ENCODE peak calls at places on chromosomes 13 and 19, in ten cellular contexts. V, Q, J, E, Y, X, T, Z, S and N are unnamed samples.

GRCh38 chr19:383922-384800 is 24.8 kb downstream of the C2CD4C start:
- DNase-seq in X (no peak), Y (no peak), J (peak), Q (no peak), T (peak), V (no peak), E (peak), S (peak), Z (peak), N (no peak)

GRCh38 chr13:105035092-105035491 is 1500.4 kb downstream of the EFNB2 start:
- DNase-seq in J (no peak), T (no peak), S (no peak), X (no peak), Z (no peak), E (peak), Q (peak), V (no peak), Y (no peak), N (no peak)

GRCh38 chr13:42266464-42266863 is 5.5 kb upstream of the AKAP11 start:
- DNase-seq in X (peak), S (no peak), Q (peak), Z (no peak), T (no peak), E (peak), J (peak), V (no peak), Y (peak), N (no peak)

GRCh38 chr19:1936916-1937610 is 3.9 kb upstream of the CSNK1G2 start:
- DNase-seq in Y (no peak), J (no peak), V (no peak), Z (no peak), X (no peak), S (no peak), T (peak), Q (no peak), E (no peak), N (no peak)

GRCh38 chr19:43527860-43528622 is 1.0 kb upstream of the ETHE1 start:
- DNase-seq in Z (no peak), S (no peak), E (no peak), Y (no peak), V (no peak), X (no peak), T (peak), J (no peak), Q (peak), N (no peak)

GRCh38 chr13:73658639-73659038 is 475.6 kb downstream of the KLF12 start:
- DNase-seq in J (no peak), X (no peak), E (no peak), V (no peak), Y (no peak), T (no peak), Z (no peak), S (no peak), Q (no peak), N (no peak)

GRCh38 chr13:109288151-109288709 is 498.2 kb downstream of the IRS2 start:
- DNase-seq in V (no peak), X (peak), Q (no peak), T (peak), Y (peak), J (no peak), E (peak), S (no peak), Z (no peak), N (no peak)

GRCh38 chr13:95317037-95317989 is 16.1 kb upstream of the ABCC4 start:
- DNase-seq in Z (no peak), Q (no peak), J (no peak), V (no peak), E (no peak), T (no peak), Y (peak), X (no peak), S (no peak), N (no peak)

GRCh38 chr13:113002206-113002821 is 33.3 kb downstream of the MCF2L start:
- DNase-seq in T (no peak), Z (peak), J (peak), X (no peak), V (no peak), S (peak), Y (no peak), Q (no peak), E (no peak), N (peak)

GRCh38 chr13:38417727-38418126 is 68.1 kb downstream of the UFM1 start:
- DNase-seq in V (no peak), J (peak), Q (peak), T (no peak), E (no peak), Z (no peak), X (peak), Y (no peak), S (peak), N (no peak)

GRCh38 chr19:5108123-5108613 is 139.3 kb downstream of the KDM4B start:
- DNase-seq in V (no peak), J (no peak), Y (no peak), Z (no peak), T (no peak), X (no peak), Q (no peak), S (no peak), E (no peak), N (no peak)

GRCh38 chr13:27954406-27954851 is 14.7 kb downstream of the CDX2 start:
- DNase-seq in V (no peak), E (peak), Z (no peak), T (peak), J (peak), S (peak), Q (peak), Y (peak), X (no peak), N (no peak)

GRCh38 chr13:72651196-72651595 is 76.2 kb downstream of the MZT1 start:
- DNase-seq in T (peak), S (peak), Y (peak), Q (peak), X (no peak), J (peak), Z (no peak), V (no peak), E (no peak), N (no peak)

GRCh38 chr13:113176292-113176691 is 17.8 kb downstream of the PROZ start:
- DNase-seq in J (no peak), V (no peak), Z (no peak), X (no peak), E (no peak), T (no peak), Y (no peak), Q (no peak), S (no peak), N (no peak)

GRCh38 chr13:39209731-39210633 is 171.7 kb downstream of the NHLRC3 start:
- DNase-seq in V (no peak), T (no peak), E (no peak), Y (peak), Q (no peak), Z (no peak), J (no peak), X (peak), S (no peak), N (no peak)

GRCh38 chr13:94239135-94239534 is 240.3 kb downstream of the DCT start:
- DNase-seq in V (no peak), Q (peak), X (peak), Z (no peak), E (no peak), Y (peak), J (no peak), S (no peak), T (peak), N (no peak)

GRCh38 chr13:29763426-29764180 is 86.8 kb downstream of the UBL3 start:
- DNase-seq in V (no peak), S (no peak), Q (peak), T (no peak), Z (no peak), X (no peak), Y (no peak), E (no peak), J (no peak), N (no peak)

GRCh38 chr19:1018393-1018792 is 2.5 kb downstream of the TMEM259 start:
- DNase-seq in Y (no peak), T (no peak), Z (no peak), Q (no peak), S (no peak), X (no peak), J (no peak), E (no peak), V (no peak), N (no peak)

DNA sequence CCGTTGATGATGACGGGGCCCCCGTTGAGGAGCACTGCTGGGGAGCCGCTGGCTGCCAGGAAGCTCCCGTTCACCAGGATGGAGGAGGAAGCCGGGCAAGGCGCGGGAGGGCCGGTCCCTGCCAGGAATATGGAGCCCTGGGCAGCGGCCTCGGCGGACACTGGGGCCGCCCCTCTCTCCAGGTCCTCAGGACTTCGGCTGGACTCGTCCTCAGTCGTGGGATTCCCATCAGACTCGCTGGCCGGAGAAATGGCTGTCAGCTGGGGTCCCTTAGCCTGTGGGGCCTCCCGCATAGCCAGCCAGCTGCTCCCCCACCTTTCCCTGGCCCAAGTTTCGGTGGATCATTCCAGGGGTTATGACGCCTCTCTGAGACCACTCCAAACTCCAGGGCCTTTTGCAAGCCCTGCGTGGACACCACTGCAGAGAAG is 2.1 kb downstream of the SIX5 start:
- DNase-seq in E (no peak), J (no peak), Y (peak), Z (no peak), Q (no peak), S (peak), X (peak), T (peak), V (no peak), N (no peak)
- H3K4me3 ChIP-seq in E (peak), J (peak), Y (peak), Z (peak), Q (peak), S (peak), X (peak), T (peak), V (peak), N (peak)

GRCh38 chr19:13036366-13036976 is 41.2 kb downstream of the NFIX start:
- DNase-seq in E (no peak), J (no peak), Z (no peak), S (no peak), V (peak), X (peak), T (peak), Q (peak), Y (peak), N (peak)
- TF ChIP-seq CTCF in E (no peak), J (peak), Z (no peak), S (peak), V (no peak), X (no peak), T (peak), Q (peak), Y (no peak), N (peak)

GRCh38 chr13:93146584-93147292 is 79.9 kb upstream of the GPC6 start:
- DNase-seq in T (no peak), Y (peak), E (no peak), J (no peak), Q (peak), S (no peak), X (peak), Z (no peak), V (no peak), N (no peak)
- H2AFZ ChIP-seq in T (no peak), Y (no peak), E (no peak), J (no peak), Q (no peak), S (no peak), X (no peak), Z (no peak), V (no peak), N (no peak)

DNA sequence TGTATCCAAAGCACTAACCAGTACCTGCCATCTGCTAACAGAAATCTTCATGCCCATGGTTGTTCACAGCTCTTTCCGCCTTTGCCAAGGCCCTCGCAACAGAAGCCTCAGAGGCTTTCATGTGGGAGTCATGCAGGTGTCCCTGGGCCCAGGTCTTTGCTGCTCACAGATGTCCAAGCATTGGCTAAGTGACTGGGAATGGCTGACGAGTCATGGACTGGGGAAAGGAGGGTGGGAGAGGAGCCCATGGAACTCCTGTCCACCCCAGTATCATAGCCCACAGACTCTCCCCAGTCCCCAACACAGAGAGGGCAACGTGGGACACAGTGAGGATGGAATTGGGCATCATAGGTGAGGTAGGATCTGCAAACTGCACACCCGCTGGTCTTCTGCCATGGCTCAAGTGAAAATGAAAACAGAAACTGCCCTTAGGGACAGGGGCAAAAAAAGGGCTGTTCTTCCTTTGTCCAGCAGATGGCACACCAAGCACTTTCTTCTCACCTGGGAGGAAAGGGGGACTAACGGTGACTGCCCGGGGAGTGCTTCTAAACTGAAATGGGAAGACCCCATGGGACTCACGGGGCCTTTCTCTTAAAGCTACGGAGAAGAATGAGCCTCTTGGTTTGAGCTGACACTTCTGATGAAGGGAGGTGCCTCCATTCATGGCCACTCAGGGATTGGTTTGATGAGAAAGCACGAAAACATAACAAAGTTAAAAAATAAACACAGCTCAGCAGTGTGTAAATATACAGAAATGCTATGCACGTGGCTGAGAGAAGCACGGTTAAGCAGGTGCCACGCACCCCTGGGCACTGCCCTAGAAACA is 11.1 kb upstream of the DHRS12 start:
- DNase-seq in E (peak), X (peak), Y (peak), V (no peak), S (peak), Q (peak), T (peak), Z (no peak), J (peak), N (peak)
- H3K4me3 ChIP-seq in E (peak), X (peak), Y (peak), V (peak), S (no peak), Q (peak), T (peak), Z (no peak), J (no peak), N (peak)

GRCh38 chr19:46715620-46716012 is 1.3 kb downstream of the PRKD2 start:
- DNase-seq in J (no peak), X (no peak), S (peak), Y (no peak), Z (no peak), V (no peak), Q (no peak), T (peak), E (no peak), N (no peak)

GRCh38 chr19:46717034-46717715 is at the start of gene PRKD2:
- DNase-seq in E (peak), Y (peak), Q (peak), Z (no peak), T (peak), X (peak), V (no peak), S (peak), J (peak), N (peak)

GRCh38 chr19:46714523-46715106 is 2.3 kb downstream of the PRKD2 start:
- DNase-seq in S (no peak), Z (no peak), Q (no peak), X (no peak), Y (no peak), J (no peak), V (no peak), T (peak), E (peak), N (peak)

GRCh38 chr19:46716672-46717033 is 261 bp downstream of the PRKD2 start:
- DNase-seq in S (peak), X (no peak), V (no peak), J (peak), Z (no peak), E (no peak), Y (no peak), Q (no peak), T (peak), N (no peak)

GRCh38 chr19:46716013-46716671 is 772 bp downstream of the PRKD2 start:
- DNase-seq in J (peak), Z (no peak), S (peak), T (peak), E (no peak), X (no peak), V (no peak), Q (no peak), Y (no peak), N (peak)
- TF ChIP-seq CTCF in J (peak), Z (peak), S (peak), T (no peak), E (peak), X (no peak), V (no peak), Q (no peak), Y (no peak), N (no peak)

DNA sequence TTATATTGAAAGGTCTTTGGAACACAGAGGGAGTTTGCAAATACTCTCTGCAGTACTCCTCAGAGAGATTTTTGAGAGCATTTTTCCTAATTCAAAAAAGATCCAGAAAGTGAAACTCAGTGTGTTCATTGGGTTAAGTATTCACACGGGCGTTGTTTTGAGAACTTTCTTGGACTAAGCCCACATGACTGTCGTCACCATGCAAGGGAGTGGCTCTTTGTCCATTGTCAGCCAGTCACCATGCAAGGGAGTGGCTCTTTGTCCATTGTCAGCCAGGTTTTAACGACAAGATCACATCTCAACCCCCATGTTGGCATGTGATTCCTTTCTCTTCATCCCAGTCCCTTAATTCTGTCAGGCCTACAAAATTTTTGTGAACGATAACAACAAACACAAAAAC is 81.2 kb upstream of the STK24 start:
- DNase-seq in E (no peak), Z (no peak), V (no peak), J (no peak), T (no peak), X (no peak), S (no peak), Y (no peak), Q (no peak), N (peak)
- H2AFZ ChIP-seq in E (no peak), Z (no peak), V (peak), J (peak), T (peak), X (no peak), S (no peak), Y (no peak), Q (no peak), N (no peak)

GRCh38 chr13:110304256-110304655 is 2.7 kb downstream of the COL4A1 start:
- DNase-seq in Z (no peak), V (no peak), X (peak), Y (peak), J (no peak), S (no peak), Q (no peak), E (no peak), T (peak), N (peak)
- H3K4me3 ChIP-seq in Z (no peak), V (no peak), X (peak), Y (peak), J (no peak), S (no peak), Q (no peak), E (peak), T (peak), N (no peak)

GRCh38 chr13:65615506-65615905 is 1614.6 kb downstream of the PCDH9 start:
- DNase-seq in Y (no peak), J (no peak), E (no peak), V (no peak), S (no peak), Z (no peak), Q (no peak), X (no peak), T (no peak), N (no peak)

DNA sequence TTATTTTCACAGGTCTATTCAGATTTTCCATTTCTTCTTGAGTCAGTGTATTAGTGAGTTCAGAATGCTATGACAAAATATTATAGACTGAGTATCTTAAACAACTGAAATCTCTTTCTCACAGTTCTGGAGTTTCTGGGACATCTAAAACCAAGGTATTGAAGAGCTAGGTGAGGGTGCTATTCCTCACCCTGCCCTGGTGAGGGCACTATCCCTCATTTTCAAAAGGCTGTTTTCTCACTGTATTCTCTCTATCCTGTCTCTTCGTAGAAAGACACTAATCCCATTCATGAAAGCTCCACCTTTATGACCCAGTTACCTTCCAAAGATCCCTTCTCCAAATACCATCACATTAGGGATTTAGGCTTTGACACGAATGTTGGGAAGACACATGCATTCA is 1617.1 kb downstream of the PCDH9 start:
- DNase-seq in X (no peak), Q (peak), J (peak), T (peak), E (no peak), Y (no peak), Z (no peak), V (no peak), S (peak), N (no peak)
- TF ChIP-seq CTCF in X (no peak), Q (peak), J (peak), T (no peak), E (peak), Y (peak), Z (no peak), V (no peak), S (peak), N (peak)

GRCh38 chr13:26878465-26878864 is 117.9 kb upstream of the GPR12 start:
- DNase-seq in V (no peak), Q (no peak), X (no peak), Z (no peak), J (no peak), E (no peak), Y (no peak), S (no peak), T (no peak), N (no peak)

GRCh38 chr13:26883613-26884257 is 123.1 kb upstream of the GPR12 start:
- DNase-seq in Y (no peak), X (no peak), S (no peak), J (no peak), Q (no peak), T (no peak), V (no peak), Z (no peak), E (no peak), N (no peak)

GRCh38 chr13:26880741-26881140 is 120.2 kb upstream of the GPR12 start:
- DNase-seq in Z (no peak), X (peak), T (no peak), V (no peak), J (no peak), E (no peak), Y (peak), S (no peak), Q (no peak), N (no peak)

GRCh38 chr13:26882731-26883130 is 122.1 kb upstream of the GPR12 start:
- DNase-seq in X (no peak), Z (no peak), T (peak), J (no peak), E (no peak), S (no peak), Y (no peak), Q (no peak), V (no peak), N (no peak)

DNA sequence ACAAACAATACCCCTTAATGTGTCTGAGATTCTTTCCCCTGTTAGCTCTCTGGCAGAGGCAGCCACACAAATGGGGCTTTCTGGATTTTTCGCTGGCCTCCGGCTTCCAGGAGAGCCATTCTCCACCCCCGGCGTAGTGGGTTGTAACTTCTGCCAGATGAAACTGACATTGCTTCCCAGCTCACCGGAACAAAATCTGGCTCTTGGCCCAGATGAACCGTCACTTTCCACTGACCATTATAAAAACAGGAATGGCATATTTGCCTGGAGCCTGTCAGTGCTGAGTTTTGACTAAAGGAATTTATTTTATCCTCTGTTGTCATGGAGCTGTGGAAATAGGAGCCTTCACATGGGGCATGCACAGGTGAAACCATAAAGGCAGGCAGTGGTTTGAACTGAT is 120.6 kb upstream of the GPR12 start:
- DNase-seq in V (no peak), S (no peak), E (no peak), J (no peak), Q (peak), T (peak), Y (peak), X (peak), Z (no peak), N (no peak)
- H2AFZ ChIP-seq in V (no peak), S (peak), E (no peak), J (no peak), Q (no peak), T (peak), Y (no peak), X (peak), Z (no peak), N (no peak)